ENCODE peak calls at places on chromosomes 11 and 22, in five cellular contexts. One of them, this sample, is unnamed.

GRCh38 chr22:36182871-36183270 is 18.7 kb downstream of the APOL4 start:
- DNase-seq in brain microvascular endothelial cell: no peak
- DNase-seq in tibial nerve: no peak
- DNase-seq in HepG2: no peak
- DNase-seq in cardiac muscle cell: no peak
- DNase-seq in this sample: no peak

GRCh38 chr11:31881825-31882224 is 70.7 kb upstream of the PAX6 start:
- DNase-seq in brain microvascular endothelial cell: no peak
- DNase-seq in tibial nerve: no peak
- DNase-seq in HepG2: no peak
- DNase-seq in cardiac muscle cell: no peak
- DNase-seq in this sample: no peak

GRCh38 chr11:2862395-2862949 is 23.1 kb downstream of the CDKN1C start:
- DNase-seq in brain microvascular endothelial cell: no peak
- DNase-seq in tibial nerve: no peak
- DNase-seq in HepG2: no peak
- DNase-seq in cardiac muscle cell: peak; percentile 34
- DNase-seq in this sample: no peak

GRCh38 chr11:116895053-116895757 is 57.8 kb upstream of the APOA1 start:
- DNase-seq in brain microvascular endothelial cell: no peak
- DNase-seq in tibial nerve: peak; percentile 16
- DNase-seq in HepG2: no peak
- DNase-seq in cardiac muscle cell: peak; percentile 60
- DNase-seq in this sample: peak; percentile 6

GRCh38 chr11:86670179-86670578 is 2.2 kb downstream of the ME3 start:
- DNase-seq in brain microvascular endothelial cell: peak; percentile 43
- DNase-seq in tibial nerve: no peak
- DNase-seq in HepG2: no peak
- DNase-seq in cardiac muscle cell: no peak
- DNase-seq in this sample: no peak

GRCh38 chr11:115321602-115322289 is 182.5 kb downstream of the CADM1 start:
- DNase-seq in brain microvascular endothelial cell: no peak
- DNase-seq in tibial nerve: no peak
- DNase-seq in HepG2: no peak
- DNase-seq in cardiac muscle cell: no peak
- DNase-seq in this sample: no peak

GRCh38 chr11:40384991-40385390 is 1074.5 kb downstream of the LRRC4C start:
- DNase-seq in brain microvascular endothelial cell: no peak
- DNase-seq in tibial nerve: no peak
- DNase-seq in HepG2: no peak
- DNase-seq in cardiac muscle cell: no peak
- DNase-seq in this sample: no peak

GRCh38 chr11:3836903-3837302 is 3.9 kb downstream of the RHOG start:
- DNase-seq in brain microvascular endothelial cell: no peak
- DNase-seq in tibial nerve: no peak
- DNase-seq in HepG2: no peak
- DNase-seq in cardiac muscle cell: no peak
- DNase-seq in this sample: no peak

GRCh38 chr11:106442032-106442431 is 364.6 kb downstream of the AASDHPPT start:
- DNase-seq in brain microvascular endothelial cell: no peak
- DNase-seq in tibial nerve: no peak
- DNase-seq in HepG2: no peak
- DNase-seq in cardiac muscle cell: no peak
- DNase-seq in this sample: no peak

GRCh38 chr11:17547051-17547577 is at the start of gene OTOG:
- DNase-seq in brain microvascular endothelial cell: no peak
- DNase-seq in tibial nerve: no peak
- DNase-seq in HepG2: no peak
- DNase-seq in cardiac muscle cell: peak; percentile 63
- DNase-seq in this sample: no peak

GRCh38 chr11:121467965-121468364 is 15.2 kb upstream of the SORL1-AS1 start:
- DNase-seq in brain microvascular endothelial cell: no peak
- DNase-seq in tibial nerve: no peak
- DNase-seq in HepG2: no peak
- DNase-seq in cardiac muscle cell: no peak
- DNase-seq in this sample: peak; percentile 64

GRCh38 chr11:3010521-3011275 is 18.6 kb upstream of the NAP1L4 start:
- DNase-seq in brain microvascular endothelial cell: no peak
- DNase-seq in tibial nerve: no peak
- DNase-seq in HepG2: no peak
- DNase-seq in cardiac muscle cell: no peak
- DNase-seq in this sample: no peak

GRCh38 chr11:128848815-128849455 is 18.2 kb downstream of the KCNJ1 start:
- DNase-seq in brain microvascular endothelial cell: peak; percentile 57
- DNase-seq in tibial nerve: peak; percentile 31
- DNase-seq in HepG2: peak; percentile 14
- DNase-seq in cardiac muscle cell: peak; percentile 64
- DNase-seq in this sample: no peak

GRCh38 chr11:69328231-69328630 is 34.3 kb downstream of the MYEOV start:
- DNase-seq in brain microvascular endothelial cell: no peak
- DNase-seq in tibial nerve: no peak
- DNase-seq in HepG2: no peak
- DNase-seq in cardiac muscle cell: no peak
- DNase-seq in this sample: peak; percentile 7

GRCh38 chr11:75733346-75734107 is 15.9 kb downstream of the MOGAT2 start:
- DNase-seq in brain microvascular endothelial cell: no peak
- DNase-seq in tibial nerve: no peak
- DNase-seq in HepG2: no peak
- DNase-seq in cardiac muscle cell: no peak
- DNase-seq in this sample: no peak

GRCh38 chr11:72762641-72763304 is 10.6 kb upstream of the ARAP1 start:
- DNase-seq in brain microvascular endothelial cell: no peak
- DNase-seq in tibial nerve: no peak
- DNase-seq in HepG2: no peak
- DNase-seq in cardiac muscle cell: no peak
- DNase-seq in this sample: no peak

GRCh38 chr11:113134605-113135004 is 173.4 kb downstream of the NCAM1 start:
- DNase-seq in brain microvascular endothelial cell: no peak
- DNase-seq in tibial nerve: no peak
- DNase-seq in HepG2: no peak
- DNase-seq in cardiac muscle cell: no peak
- DNase-seq in this sample: no peak

GRCh38 chr22:36055376-36056310 is 27.0 kb upstream of the RBFOX2 start:
- DNase-seq in brain microvascular endothelial cell: peak; percentile 61
- DNase-seq in tibial nerve: no peak
- DNase-seq in HepG2: no peak
- DNase-seq in cardiac muscle cell: no peak
- DNase-seq in this sample: no peak

GRCh38 chr22:38305481-38306448 is 11.5 kb downstream of the CSNK1E start:
- DNase-seq in brain microvascular endothelial cell: no peak
- DNase-seq in tibial nerve: no peak
- DNase-seq in HepG2: no peak
- DNase-seq in cardiac muscle cell: no peak
- DNase-seq in this sample: no peak

GRCh38 chr11:44564653-44565007 is 833 bp upstream of the CD82 start:
- DNase-seq in brain microvascular endothelial cell: peak; percentile 65
- DNase-seq in tibial nerve: peak; percentile 73
- DNase-seq in HepG2: no peak
- DNase-seq in cardiac muscle cell: no peak
- DNase-seq in this sample: no peak

GRCh38 chr11:15977116-15977515 is 379.2 kb downstream of the SOX6 start:
- DNase-seq in brain microvascular endothelial cell: no peak
- DNase-seq in tibial nerve: no peak
- DNase-seq in HepG2: no peak
- DNase-seq in cardiac muscle cell: no peak
- DNase-seq in this sample: no peak

GRCh38 chr11:102552447-102553200 is 22.1 kb upstream of the MMP7 start:
- DNase-seq in brain microvascular endothelial cell: no peak
- DNase-seq in tibial nerve: no peak
- DNase-seq in HepG2: peak; percentile 25
- DNase-seq in cardiac muscle cell: peak; percentile 12
- DNase-seq in this sample: no peak

GRCh38 chr11:6655790-6656580 is at the start of gene DCHS1:
- DNase-seq in brain microvascular endothelial cell: no peak
- DNase-seq in tibial nerve: no peak
- DNase-seq in HepG2: no peak
- DNase-seq in cardiac muscle cell: peak; percentile 66
- DNase-seq in this sample: no peak

GRCh38 chr22:24232725-24233124 is 12.2 kb downstream of the GGT5 start:
- DNase-seq in brain microvascular endothelial cell: no peak
- DNase-seq in tibial nerve: no peak
- DNase-seq in HepG2: no peak
- DNase-seq in cardiac muscle cell: no peak
- DNase-seq in this sample: no peak

GRCh38 chr11:35390737-35391682 is 28.3 kb downstream of the SLC1A2 start:
- DNase-seq in brain microvascular endothelial cell: peak; percentile 76
- DNase-seq in tibial nerve: no peak
- DNase-seq in HepG2: peak; percentile 78
- DNase-seq in cardiac muscle cell: no peak
- DNase-seq in this sample: no peak

GRCh38 chr11:114159320-114159719 is 99.8 kb downstream of the ZBTB16 start:
- DNase-seq in brain microvascular endothelial cell: no peak
- DNase-seq in tibial nerve: no peak
- DNase-seq in HepG2: no peak
- DNase-seq in cardiac muscle cell: no peak
- DNase-seq in this sample: no peak

GRCh38 chr11:86587559-86588193 is 84.7 kb downstream of the ME3 start:
- DNase-seq in brain microvascular endothelial cell: no peak
- DNase-seq in tibial nerve: no peak
- DNase-seq in HepG2: no peak
- DNase-seq in cardiac muscle cell: no peak
- DNase-seq in this sample: no peak

GRCh38 chr11:114200351-114200750 is 95.8 kb upstream of the NNMT start:
- DNase-seq in brain microvascular endothelial cell: no peak
- DNase-seq in tibial nerve: no peak
- DNase-seq in HepG2: no peak
- DNase-seq in cardiac muscle cell: no peak
- DNase-seq in this sample: no peak

GRCh38 chr11:77396911-77397310 is 77.0 kb downstream of the PAK1 start:
- DNase-seq in brain microvascular endothelial cell: no peak
- DNase-seq in tibial nerve: no peak
- DNase-seq in HepG2: no peak
- DNase-seq in cardiac muscle cell: no peak
- DNase-seq in this sample: no peak

DNA sequence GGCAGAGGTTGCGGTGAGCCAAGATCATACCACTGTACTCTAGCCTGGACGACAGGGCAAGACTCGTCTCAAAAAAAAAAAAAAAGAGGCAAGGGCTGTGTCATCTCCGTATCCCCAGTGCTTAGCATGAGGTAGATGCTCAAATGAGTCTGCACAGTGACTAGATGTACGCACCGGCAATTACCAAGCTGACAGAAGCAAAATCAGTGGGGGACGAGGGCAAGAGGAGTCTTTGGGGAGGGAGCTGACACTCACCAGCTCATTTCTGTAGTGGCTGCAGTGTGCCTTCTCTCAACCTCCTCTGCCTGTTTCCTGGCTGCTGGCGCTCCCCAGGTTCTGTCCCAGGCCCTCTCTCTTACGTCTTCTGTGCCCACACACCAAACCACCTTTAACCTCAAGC is 69.9 kb downstream of the PACSIN2 start:
- DNase-seq in brain microvascular endothelial cell: no peak
- DNase-seq in tibial nerve: no peak
- DNase-seq in HepG2: no peak
- DNase-seq in cardiac muscle cell: no peak
- DNase-seq in this sample: no peak
- H3K36me3 ChIP-seq in brain microvascular endothelial cell: peaks cover 2% of the 10 kb centered on the region
- H3K36me3 ChIP-seq in tibial nerve: no peaks in the 10 kb centered on the region
- H3K36me3 ChIP-seq in HepG2: peaks cover 27% of the 10 kb centered on the region
- H3K36me3 ChIP-seq in cardiac muscle cell: no peaks in the 10 kb centered on the region
- H3K36me3 ChIP-seq in this sample: no peaks in the 10 kb centered on the region

GRCh38 chr22:27995801-27996528 is 76.9 kb upstream of the PITPNB start:
- DNase-seq in brain microvascular endothelial cell: no peak
- DNase-seq in tibial nerve: no peak
- DNase-seq in HepG2: no peak
- DNase-seq in cardiac muscle cell: no peak
- DNase-seq in this sample: no peak
- H3K36me3 ChIP-seq in brain microvascular endothelial cell: no peaks in the 10 kb centered on the region
- H3K36me3 ChIP-seq in tibial nerve: peaks cover 2% of the 10 kb centered on the region
- H3K36me3 ChIP-seq in HepG2: peaks cover 13% of the 10 kb centered on the region
- H3K36me3 ChIP-seq in cardiac muscle cell: no peaks in the 10 kb centered on the region
- H3K36me3 ChIP-seq in this sample: no peaks in the 10 kb centered on the region

GRCh38 chr11:62646825-62647608 is 604 bp upstream of the GANAB start:
- DNase-seq in brain microvascular endothelial cell: no peak
- DNase-seq in tibial nerve: no peak
- DNase-seq in HepG2: no peak
- DNase-seq in cardiac muscle cell: no peak
- DNase-seq in this sample: no peak

GRCh38 chr11:62645934-62646824 is at the start of gene GANAB:
- DNase-seq in brain microvascular endothelial cell: peak; percentile 99
- DNase-seq in tibial nerve: peak; percentile 100
- DNase-seq in HepG2: peak; percentile 95
- DNase-seq in cardiac muscle cell: peak; percentile 100
- DNase-seq in this sample: peak; percentile 97

GRCh38 chr11:62645660-62645933 is 816 bp downstream of the GANAB start:
- DNase-seq in brain microvascular endothelial cell: no peak
- DNase-seq in tibial nerve: no peak
- DNase-seq in HepG2: no peak
- DNase-seq in cardiac muscle cell: no peak
- DNase-seq in this sample: no peak

GRCh38 chr11:62647609-62648005 is 1.2 kb upstream of the GANAB start:
- DNase-seq in brain microvascular endothelial cell: no peak
- DNase-seq in tibial nerve: no peak
- DNase-seq in HepG2: no peak
- DNase-seq in cardiac muscle cell: no peak
- DNase-seq in this sample: no peak

DNA sequence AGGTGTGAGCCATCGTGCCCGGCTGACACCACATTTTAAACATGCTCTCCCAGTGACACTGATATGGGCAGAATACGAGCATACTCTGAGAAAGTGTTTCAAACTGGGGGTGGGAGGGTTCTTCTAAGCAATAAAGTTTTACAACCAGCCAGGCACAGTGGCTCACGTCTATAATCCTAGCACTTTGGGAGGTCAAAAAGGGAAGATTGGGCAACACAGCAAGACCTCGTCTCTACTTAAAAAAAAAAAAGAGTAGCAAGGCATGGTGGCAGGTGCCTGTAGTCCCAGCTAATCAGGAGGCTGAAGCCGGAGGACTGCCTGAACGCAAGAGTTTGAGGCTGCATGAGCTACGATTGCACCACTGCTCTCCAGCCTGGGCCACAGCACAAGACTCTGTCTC is 2.2 kb downstream of the GANAB start:
- DNase-seq in brain microvascular endothelial cell: no peak
- DNase-seq in tibial nerve: no peak
- DNase-seq in HepG2: no peak
- DNase-seq in cardiac muscle cell: no peak
- DNase-seq in this sample: no peak
- H3K36me3 ChIP-seq in brain microvascular endothelial cell: peaks cover 40% of the 10 kb centered on the region
- H3K36me3 ChIP-seq in tibial nerve: no peaks in the 10 kb centered on the region
- H3K36me3 ChIP-seq in HepG2: peaks cover 23% of the 10 kb centered on the region
- H3K36me3 ChIP-seq in cardiac muscle cell: peaks cover 14% of the 10 kb centered on the region
- H3K36me3 ChIP-seq in this sample: peaks cover 5% of the 10 kb centered on the region

DNA sequence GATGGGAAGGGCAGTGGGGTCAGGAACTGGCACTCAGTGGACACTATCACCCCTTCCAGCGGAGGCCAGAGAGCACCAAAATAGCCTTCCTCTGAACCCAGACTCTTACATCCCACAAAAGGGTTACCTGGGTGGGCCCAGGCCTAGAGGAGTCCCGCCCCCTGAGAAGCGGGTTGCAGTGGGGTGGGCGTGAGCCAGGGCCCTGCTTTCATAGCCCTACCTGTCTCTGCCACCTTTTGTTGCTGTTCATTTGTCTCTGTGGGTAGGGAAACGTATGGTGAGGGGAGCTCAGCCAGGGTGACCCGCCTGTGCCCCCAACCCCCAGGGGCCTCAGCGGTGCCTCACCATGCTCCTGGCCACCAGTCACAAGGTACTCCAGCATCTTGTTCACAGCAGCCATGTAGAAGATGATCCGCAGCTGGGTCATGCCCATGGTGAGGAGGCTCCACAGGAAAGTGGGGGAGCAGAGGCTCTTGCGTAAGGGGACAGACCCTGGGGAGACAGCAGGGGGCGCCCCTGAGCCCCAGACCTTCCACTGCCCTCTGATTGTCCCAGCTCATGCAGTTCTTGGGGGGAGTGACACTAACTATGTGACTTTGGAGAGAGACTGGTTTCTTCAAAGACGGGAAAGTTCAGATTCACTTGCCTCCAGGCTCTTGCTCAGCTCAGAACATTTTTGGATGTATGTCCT is 24.0 kb downstream of the SLC43A1 start:
- DNase-seq in brain microvascular endothelial cell: peak; percentile 6
- DNase-seq in tibial nerve: no peak
- DNase-seq in HepG2: peak; percentile 38
- DNase-seq in cardiac muscle cell: peak; percentile 42
- DNase-seq in this sample: peak; percentile 43
- H3K36me3 ChIP-seq in brain microvascular endothelial cell: no peaks in the 10 kb centered on the region
- H3K36me3 ChIP-seq in tibial nerve: no peaks in the 10 kb centered on the region
- H3K36me3 ChIP-seq in HepG2: peaks cover 79% of the 10 kb centered on the region
- H3K36me3 ChIP-seq in cardiac muscle cell: no peaks in the 10 kb centered on the region
- H3K36me3 ChIP-seq in this sample: peaks cover 29% of the 10 kb centered on the region

This sample was measured in naive thymus-derived CD4-positive, alpha-beta T cell.